ENCODE peak calls at places on chromosomes 4 and X, in eight cellular contexts. K is BJ; E is colonic mucosa; C is uterus; L is bronchial epithelial cell; R is body of pancreas; Y is aorta; O is effector memory CD4-positive, alpha-beta T cell. P is an unnamed sample.

GRCh38 chrX:48025561-48025960 is 18.8 kb downstream of the SPACA5 start:
- DNase-seq in K (no peak), E (peak), C (no peak), L (peak), R (peak), Y (no peak), O (no peak), P (peak)

GRCh38 chr4:182688081-182688480 is 229.1 kb downstream of the DCTD start:
- DNase-seq in K (no peak), E (no peak), C (no peak), L (no peak), R (no peak), Y (no peak), O (no peak), P (no peak)

GRCh38 chr4:83677656-83678055 is 141.7 kb downstream of the GPAT3 start:
- DNase-seq in K (peak), E (no peak), C (no peak), L (no peak), R (no peak), Y (no peak), O (no peak), P (no peak)

GRCh38 chr4:124953059-124953850 is 240.7 kb upstream of the ANKRD50 start:
- DNase-seq in K (peak), E (no peak), C (no peak), L (peak), R (no peak), Y (no peak), O (no peak), P (no peak)

GRCh38 chr4:65665951-65666523 is 4.3 kb downstream of the EPHA5 start:
- DNase-seq in K (no peak), E (no peak), C (no peak), L (peak), R (no peak), Y (no peak), O (no peak), P (no peak)

GRCh38 chrX:139739138-139739537 is 31.2 kb upstream of the MCF2 start:
- DNase-seq in K (peak), E (no peak), C (no peak), L (peak), R (no peak), Y (no peak), O (no peak), P (no peak)

GRCh38 chr4:4792516-4792915 is 66.9 kb upstream of the MSX1 start:
- DNase-seq in K (peak), E (no peak), C (no peak), L (no peak), R (no peak), Y (no peak), O (no peak), P (no peak)

GRCh38 chrX:110414679-110415439 is 56.2 kb downstream of the RTL9 start:
- DNase-seq in K (peak), E (no peak), C (no peak), L (peak), R (no peak), Y (no peak), O (no peak), P (no peak)

GRCh38 chr4:113758361-113758760 is 3.2 kb downstream of the CAMK2D start:
- DNase-seq in K (peak), E (no peak), C (no peak), L (no peak), R (no peak), Y (no peak), O (no peak), P (no peak)

GRCh38 chr4:136650541-136651277 is 881.6 kb downstream of the PCDH18 start:
- DNase-seq in K (no peak), E (no peak), C (no peak), L (peak), R (peak), Y (no peak), O (no peak), P (no peak)

GRCh38 chrX:123267220-123267619 is 83.1 kb downstream of the GRIA3 start:
- DNase-seq in K (no peak), E (no peak), C (no peak), L (no peak), R (no peak), Y (no peak), O (no peak), P (no peak)

GRCh38 chrX:14777484-14777883 is 95.4 kb downstream of the FANCB start:
- DNase-seq in K (no peak), E (no peak), C (no peak), L (peak), R (no peak), Y (no peak), O (no peak), P (no peak)

GRCh38 chr4:148951346-148951745 is 509.1 kb upstream of the NR3C2 start:
- DNase-seq in K (no peak), E (no peak), C (no peak), L (peak), R (no peak), Y (no peak), O (no peak), P (no peak)

GRCh38 chr4:82948647-82949204 is 48.2 kb downstream of the THAP9 start:
- DNase-seq in K (no peak), E (no peak), C (no peak), L (peak), R (no peak), Y (no peak), O (no peak), P (no peak)

GRCh38 chrX:20217906-20218305 is 48.8 kb downstream of the RPS6KA3 start:
- DNase-seq in K (no peak), E (no peak), C (no peak), L (no peak), R (no peak), Y (no peak), O (no peak), P (no peak)

GRCh38 chr4:144562019-144562740 is 83.8 kb upstream of the HHIP start:
- DNase-seq in K (no peak), E (no peak), C (no peak), L (no peak), R (peak), Y (no peak), O (no peak), P (no peak)

GRCh38 chr4:97653701-97654100 is 489.6 kb downstream of the STPG2 start:
- DNase-seq in K (no peak), E (no peak), C (no peak), L (no peak), R (no peak), Y (no peak), O (no peak), P (no peak)

GRCh38 chr4:176788971-176789370 is 3.8 kb downstream of the VEGFC start:
- DNase-seq in K (no peak), E (no peak), C (no peak), L (no peak), R (no peak), Y (no peak), O (no peak), P (no peak)

GRCh38 chr4:176789955-176790354 is 2.8 kb downstream of the VEGFC start:
- DNase-seq in K (no peak), E (no peak), C (no peak), L (peak), R (no peak), Y (no peak), O (no peak), P (no peak)

GRCh38 chr4:176792348-176793059 is at the start of gene VEGFC:
- DNase-seq in K (no peak), E (peak), C (peak), L (peak), R (peak), Y (peak), O (no peak), P (no peak)

GRCh38 chr4:176791591-176792347 is 953 bp downstream of the VEGFC start:
- DNase-seq in K (no peak), E (no peak), C (peak), L (peak), R (peak), Y (peak), O (no peak), P (peak)

GRCh38 chr4:176790398-176790797 is 2.3 kb downstream of the VEGFC start:
- DNase-seq in K (no peak), E (no peak), C (no peak), L (peak), R (no peak), Y (no peak), O (no peak), P (no peak)
- H3K4me3 ChIP-seq in K (peak), E (no peak), C (no peak), L (no peak), R (no peak), Y (no peak), O (no peak), P (no peak)

DNA sequence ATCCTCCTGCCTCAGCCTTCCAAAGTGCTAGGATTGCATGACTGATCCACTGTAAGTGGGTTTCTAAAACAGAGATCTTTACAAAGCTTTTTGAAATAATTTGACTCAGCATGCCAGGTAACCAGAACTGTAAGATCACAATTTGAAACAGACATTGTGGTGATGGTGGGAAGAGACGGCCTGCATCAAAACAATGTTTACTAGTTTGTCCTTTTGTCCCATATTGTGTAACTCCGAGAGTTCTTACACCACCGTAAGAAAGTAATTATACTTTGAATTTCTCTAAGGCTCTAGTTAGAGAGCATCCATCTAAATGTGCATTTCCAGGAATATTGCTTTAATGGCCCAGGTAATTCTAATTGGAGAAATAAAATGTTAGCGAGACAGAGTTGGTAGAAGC is 594 bp upstream of the ARHGAP24 start:
- DNase-seq in K (no peak), E (no peak), C (no peak), L (no peak), R (no peak), Y (no peak), O (no peak), P (no peak)
- H3K4me3 ChIP-seq in K (peak), E (peak), C (peak), L (peak), R (no peak), Y (no peak), O (no peak), P (no peak)

GRCh38 chr4:80266267-80266901 is at the start of gene FGF5:
- DNase-seq in K (peak), E (no peak), C (peak), L (peak), R (peak), Y (peak), O (no peak), P (no peak)
- H3K4me3 ChIP-seq in K (peak), E (peak), C (peak), L (peak), R (no peak), Y (peak), O (peak), P (peak)

GRCh38 chr4:166839615-166840251 is 394.6 kb downstream of the SPOCK3 start:
- DNase-seq in K (no peak), E (no peak), C (no peak), L (no peak), R (no peak), Y (no peak), O (no peak), P (no peak)

GRCh38 chr4:166842795-166843261 is 391.5 kb downstream of the SPOCK3 start:
- DNase-seq in K (no peak), E (no peak), C (no peak), L (no peak), R (no peak), Y (peak), O (no peak), P (no peak)

GRCh38 chr4:166836865-166837264 is 397.4 kb downstream of the SPOCK3 start:
- DNase-seq in K (no peak), E (no peak), C (no peak), L (no peak), R (no peak), Y (no peak), O (no peak), P (no peak)

GRCh38 chr4:166838975-166839614 is 395.2 kb downstream of the SPOCK3 start:
- DNase-seq in K (no peak), E (no peak), C (no peak), L (no peak), R (no peak), Y (no peak), O (no peak), P (no peak)
- H3K4me3 ChIP-seq in K (no peak), E (no peak), C (no peak), L (no peak), R (no peak), Y (no peak), O (no peak), P (no peak)

GRCh38 chrX:153336988-153337387 is 3.0 kb downstream of the ZNF275 start:
- DNase-seq in K (no peak), E (no peak), C (no peak), L (no peak), R (no peak), Y (no peak), O (no peak), P (peak)
- H3K4me3 ChIP-seq in K (no peak), E (no peak), C (no peak), L (no peak), R (no peak), Y (no peak), O (no peak), P (no peak)

GRCh38 chrX:69616520-69617203 is 749 bp downstream of the EDA start:
- DNase-seq in K (no peak), E (peak), C (peak), L (no peak), R (peak), Y (peak), O (no peak), P (peak)
- H3K4me3 ChIP-seq in K (peak), E (peak), C (peak), L (peak), R (peak), Y (peak), O (peak), P (peak)

GRCh38 chrX:100830547-100830946 is 10.4 kb downstream of the CSTF2 start:
- DNase-seq in K (no peak), E (no peak), C (no peak), L (no peak), R (no peak), Y (no peak), O (no peak), P (no peak)
- H3K4me3 ChIP-seq in K (no peak), E (no peak), C (no peak), L (no peak), R (no peak), Y (no peak), O (no peak), P (no peak)

GRCh38 chrX:2584216-2584615 is 83.4 kb upstream of the DHRSX start:
- DNase-seq in K (no peak), E (no peak), C (no peak), L (no peak), R (no peak), Y (peak), O (no peak), P (no peak)
- H3K4me3 ChIP-seq in K (no peak), E (no peak), C (no peak), L (no peak), R (no peak), Y (no peak), O (no peak), P (no peak)

GRCh38 chr4:13103382-13104015 is 380.6 kb downstream of the RAB28 start:
- DNase-seq in K (no peak), E (no peak), C (no peak), L (no peak), R (no peak), Y (no peak), O (no peak), P (no peak)

GRCh38 chr4:13108096-13108495 is 376.0 kb downstream of the RAB28 start:
- DNase-seq in K (no peak), E (no peak), C (no peak), L (no peak), R (no peak), Y (no peak), O (no peak), P (no peak)

GRCh38 chr4:13097971-13098370 is 386.2 kb downstream of the RAB28 start:
- DNase-seq in K (no peak), E (no peak), C (no peak), L (no peak), R (no peak), Y (no peak), O (no peak), P (no peak)

GRCh38 chr4:13102344-13102743 is 381.8 kb downstream of the RAB28 start:
- DNase-seq in K (no peak), E (no peak), C (no peak), L (no peak), R (no peak), Y (no peak), O (no peak), P (no peak)
- H3K4me3 ChIP-seq in K (no peak), E (no peak), C (no peak), L (no peak), R (no peak), Y (no peak), O (no peak), P (no peak)

P was measured in lower leg skin.